ENCODE peak calls at places on chromosomes 16 and 17, in seven cellular contexts. J is BE2C, Q is IMR-90, M is foreskin fibroblast, U is sigmoid colon, R is endodermal cell, P is pancreas. W is an unnamed sample.

GRCh38 chr16:89602273-89602951 is 11.0 kb upstream of the DPEP1 start:
- DNase-seq in J (peak), Q (peak), M (peak), U (no peak), R (peak), P (no peak), W (peak)

GRCh38 chr17:81090361-81091133 is 55.6 kb downstream of the BAIAP2 start:
- DNase-seq in J (peak), Q (no peak), M (peak), U (peak), R (peak), P (no peak), W (no peak)

GRCh38 chr16:65725156-65725845 is 603.4 kb upstream of the CDH11 start:
- DNase-seq in J (no peak), Q (peak), M (peak), U (no peak), R (no peak), P (no peak), W (no peak)

GRCh38 chr17:46832945-46833839 is 14.7 kb upstream of the WNT3 start:
- DNase-seq in J (no peak), Q (peak), M (peak), U (no peak), R (peak), P (peak), W (peak)

GRCh38 chr16:81995651-81996050 is 15.6 kb downstream of the SDR42E1 start:
- DNase-seq in J (no peak), Q (peak), M (peak), U (no peak), R (no peak), P (no peak), W (no peak)

GRCh38 chr17:72602517-72603345 is 481.9 kb downstream of the SOX9 start:
- DNase-seq in J (no peak), Q (peak), M (peak), U (no peak), R (peak), P (peak), W (no peak)

GRCh38 chr16:88478115-88478514 is 25.0 kb downstream of the ZFPM1 start:
- DNase-seq in J (no peak), Q (no peak), M (no peak), U (no peak), R (no peak), P (no peak), W (no peak)

GRCh38 chr16:27240948-27241531 is 27.5 kb downstream of the NSMCE1 start:
- DNase-seq in J (no peak), Q (peak), M (peak), U (peak), R (peak), P (no peak), W (peak)

GRCh38 chr16:29757950-29758466 is 12.2 kb upstream of the C16orf54 start:
- DNase-seq in J (no peak), Q (peak), M (peak), U (no peak), R (no peak), P (no peak), W (peak)

GRCh38 chr16:75121949-75122568 is 5.5 kb upstream of the LDHD start:
- DNase-seq in J (no peak), Q (no peak), M (no peak), U (no peak), R (peak), P (no peak), W (no peak)

GRCh38 chr17:72452286-72453173 is 331.7 kb downstream of the SOX9 start:
- DNase-seq in J (no peak), Q (no peak), M (no peak), U (no peak), R (no peak), P (no peak), W (no peak)

GRCh38 chr16:53789159-53789558 is 85.2 kb downstream of the FTO start:
- DNase-seq in J (no peak), Q (peak), M (peak), U (no peak), R (no peak), P (no peak), W (peak)

GRCh38 chr17:7560172-7561027 is 1.3 kb upstream of the SENP3 start:
- DNase-seq in J (no peak), Q (peak), M (peak), U (peak), R (peak), P (peak), W (no peak)

GRCh38 chr16:30965436-30965835 is 7.9 kb downstream of the SETD1A start:
- DNase-seq in J (no peak), Q (no peak), M (no peak), U (no peak), R (no peak), P (no peak), W (no peak)

GRCh38 chr17:41571561-41572434 is at the start of gene KRT9:
- DNase-seq in J (peak), Q (no peak), M (no peak), U (no peak), R (peak), P (no peak), W (no peak)

GRCh38 chr17:82830249-82830661 is 9.6 kb downstream of the ZNF750 start:
- DNase-seq in J (peak), Q (peak), M (no peak), U (peak), R (no peak), P (no peak), W (no peak)

GRCh38 chr17:28191018-28191417 is 128.0 kb upstream of the TMEM97 start:
- DNase-seq in J (no peak), Q (no peak), M (no peak), U (no peak), R (no peak), P (no peak), W (no peak)

GRCh38 chr17:42002792-42003301 is 14.4 kb downstream of the DNAJC7 start:
- DNase-seq in J (no peak), Q (peak), M (peak), U (no peak), R (no peak), P (no peak), W (no peak)

GRCh38 chr17:76808326-76808725 is 59.9 kb upstream of the MGAT5B start:
- DNase-seq in J (no peak), Q (no peak), M (peak), U (no peak), R (no peak), P (no peak), W (no peak)

GRCh38 chr17:1360975-1361374 is 39.0 kb downstream of the YWHAE start:
- DNase-seq in J (no peak), Q (no peak), M (no peak), U (no peak), R (no peak), P (no peak), W (no peak)

GRCh38 chr17:75783069-75783783 is 1.4 kb upstream of the UNK start:
- DNase-seq in J (no peak), Q (peak), M (peak), U (no peak), R (no peak), P (no peak), W (no peak)

GRCh38 chr17:72390675-72391501 is 270.1 kb downstream of the SOX9 start:
- DNase-seq in J (no peak), Q (peak), M (peak), U (no peak), R (no peak), P (no peak), W (no peak)

GRCh38 chr17:64240741-64241347 is 22.2 kb downstream of the TEX2 start:
- DNase-seq in J (peak), Q (peak), M (peak), U (peak), R (no peak), P (no peak), W (peak)

GRCh38 chr16:46884513-46885293 is 541 bp downstream of the GPT2 start:
- DNase-seq in J (peak), Q (peak), M (peak), U (no peak), R (peak), P (peak), W (no peak)

GRCh38 chr16:3745751-3746355 is 28.5 kb upstream of the TRAP1 start:
- DNase-seq in J (no peak), Q (peak), M (peak), U (peak), R (no peak), P (no peak), W (no peak)

GRCh38 chr17:34565715-34566114 is 13.7 kb upstream of the TMEM132E start:
- DNase-seq in J (no peak), Q (no peak), M (no peak), U (no peak), R (no peak), P (no peak), W (no peak)

GRCh38 chr16:546909-547770 is 13.1 kb upstream of the PRR35 start:
- DNase-seq in J (peak), Q (peak), M (peak), U (peak), R (peak), P (peak), W (no peak)

GRCh38 chr17:19833914-19834313 is 33.8 kb downstream of the ULK2 start:
- DNase-seq in J (no peak), Q (peak), M (no peak), U (no peak), R (no peak), P (no peak), W (no peak)

GRCh38 chr17:67615736-67616135 is 102.0 kb upstream of the NOL11 start:
- DNase-seq in J (no peak), Q (no peak), M (no peak), U (no peak), R (no peak), P (no peak), W (no peak)

GRCh38 chr16:47143329-47143676 is 442 bp downstream of the NETO2 start:
- DNase-seq in J (peak), Q (peak), M (peak), U (no peak), R (peak), P (peak), W (no peak)

GRCh38 chr16:88926374-88926990 is 50.5 kb downstream of the CBFA2T3 start:
- DNase-seq in J (no peak), Q (no peak), M (no peak), U (no peak), R (peak), P (no peak), W (no peak)

GRCh38 chr16:71623597-71623996 is 2.4 kb upstream of the MARVELD3 start:
- DNase-seq in J (no peak), Q (no peak), M (no peak), U (no peak), R (no peak), P (no peak), W (no peak)

GRCh38 chr17:42872251-42872965 is 21.4 kb downstream of the AOC3 start:
- DNase-seq in J (no peak), Q (peak), M (no peak), U (no peak), R (no peak), P (no peak), W (no peak)

GRCh38 chr17:28734712-28735241 is 6.2 kb downstream of the NEK8 start:
- DNase-seq in J (no peak), Q (no peak), M (no peak), U (no peak), R (no peak), P (no peak), W (no peak)

GRCh38 chr16:54938351-54939346 is 8.0 kb downstream of the IRX5 start:
- DNase-seq in J (no peak), Q (no peak), M (peak), U (no peak), R (peak), P (no peak), W (no peak)

GRCh38 chr17:60888812-60889709 is 211.4 kb downstream of the BCAS3 start:
- DNase-seq in J (no peak), Q (peak), M (peak), U (no peak), R (no peak), P (no peak), W (no peak)
- H3K4me3 ChIP-seq in J (no peak), Q (no peak), M (no peak), U (no peak), R (no peak), P (no peak), W (no peak)

GRCh38 chr16:11554054-11554453 is 32.7 kb downstream of the LITAF start:
- DNase-seq in J (no peak), Q (no peak), M (no peak), U (no peak), R (no peak), P (peak), W (no peak)
- H3K4me3 ChIP-seq in J (no peak), Q (no peak), M (no peak), U (no peak), R (no peak), P (no peak), W (no peak)

GRCh38 chr17:62804822-62805221 is 3.3 kb downstream of the MARCHF10 start:
- DNase-seq in J (peak), Q (peak), M (peak), U (no peak), R (peak), P (no peak), W (peak)

GRCh38 chr17:62809656-62810055 is 1.5 kb upstream of the MARCHF10 start:
- DNase-seq in J (no peak), Q (peak), M (peak), U (no peak), R (peak), P (no peak), W (no peak)

GRCh38 chr17:62805234-62805633 is 2.9 kb downstream of the MARCHF10 start:
- DNase-seq in J (no peak), Q (peak), M (no peak), U (no peak), R (no peak), P (no peak), W (no peak)

GRCh38 chr17:62807812-62808575 is at the start of gene MARCHF10:
- DNase-seq in J (peak), Q (no peak), M (peak), U (no peak), R (peak), P (peak), W (no peak)

DNA sequence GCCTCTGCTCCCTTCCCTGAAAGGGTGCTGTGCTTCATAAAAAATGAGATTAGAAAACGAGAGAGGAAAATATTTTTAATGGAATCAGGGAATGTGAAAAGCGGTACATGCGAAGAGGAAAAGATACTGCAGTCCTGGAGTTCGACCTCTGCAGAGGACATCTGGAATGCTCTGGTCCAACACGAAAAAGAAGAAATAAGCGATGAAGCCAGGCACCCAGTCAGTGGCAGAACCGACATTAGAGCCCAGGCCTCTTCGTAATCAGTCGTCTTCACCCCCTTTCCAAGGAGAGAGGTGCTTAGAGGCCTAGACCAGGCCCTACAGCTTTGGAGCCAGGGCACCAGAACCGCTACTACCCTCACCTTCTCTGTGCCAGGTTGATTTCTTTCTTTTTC is 459 bp upstream of the MARCHF10 start:
- DNase-seq in J (peak), Q (no peak), M (no peak), U (no peak), R (no peak), P (no peak), W (no peak)
- H3K4me3 ChIP-seq in J (peak), Q (no peak), M (no peak), U (peak), R (no peak), P (no peak), W (no peak)

DNA sequence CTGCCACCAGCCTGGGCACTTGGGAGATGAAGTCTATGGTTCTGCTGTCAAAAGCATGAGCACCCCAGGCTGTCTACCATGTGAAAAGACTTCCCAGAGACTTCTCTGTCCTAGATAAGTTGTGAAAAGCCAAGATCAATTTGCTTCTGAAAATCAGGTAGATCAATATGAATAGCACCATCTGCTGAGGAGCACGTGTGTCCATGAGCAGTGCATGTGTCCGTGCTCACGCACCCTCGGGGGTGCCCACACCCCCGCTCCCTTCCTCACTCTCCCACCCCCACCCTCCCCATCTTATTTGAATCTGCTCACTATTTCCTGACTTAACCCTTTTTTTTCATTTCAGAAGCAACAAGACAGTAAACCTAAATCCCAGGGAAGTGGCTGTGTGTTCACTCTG is 238.3 kb upstream of the SDK2 start:
- DNase-seq in J (no peak), Q (no peak), M (no peak), U (no peak), R (no peak), P (no peak), W (no peak)
- H3K4me3 ChIP-seq in J (no peak), Q (no peak), M (no peak), U (no peak), R (no peak), P (no peak), W (no peak)

GRCh38 chr17:78127240-78127887 is 1.2 kb downstream of the TMC6 start:
- DNase-seq in J (no peak), Q (no peak), M (no peak), U (peak), R (peak), P (peak), W (no peak)
- H3K4me3 ChIP-seq in J (peak), Q (no peak), M (no peak), U (peak), R (peak), P (peak), W (peak)